ENCODE peak calls at places on chromosomes 13 and 19, in ten cellular contexts. One of them, this sample, is unnamed. For H3K4me1, the result is how much of the 10 kb centered on the place peaks cover.

GRCh38 chr13:98783856-98784478 is 31.5 kb upstream of the SLC15A1 start:
- DNase-seq in aorta: no peak
- DNase-seq in heart right ventricle: no peak
- DNase-seq in cardiac muscle cell: no peak
- DNase-seq in left ventricle myocardium inferior: no peak
- DNase-seq in upper lobe of right lung: no peak
- DNase-seq in MM.1S: no peak
- DNase-seq in CD4-positive, CD25-positive, alpha-beta regulatory T cell: no peak
- DNase-seq in fibroblast of lung: no peak
- DNase-seq in A549: no peak
- DNase-seq in this sample: no peak

GRCh38 chr13:62320129-62320724 is 904.6 kb upstream of the PCDH20 start:
- DNase-seq in left ventricle myocardium inferior: no peak
- DNase-seq in CD4-positive, CD25-positive, alpha-beta regulatory T cell: peak
- DNase-seq in upper lobe of right lung: no peak
- DNase-seq in cardiac muscle cell: peak
- DNase-seq in fibroblast of lung: peak
- DNase-seq in aorta: no peak
- DNase-seq in A549: peak
- DNase-seq in MM.1S: peak
- DNase-seq in heart right ventricle: no peak
- DNase-seq in this sample: no peak

GRCh38 chr13:30479154-30479553 is 13.4 kb upstream of the HMGB1 start:
- DNase-seq in heart right ventricle: no peak
- DNase-seq in aorta: no peak
- DNase-seq in CD4-positive, CD25-positive, alpha-beta regulatory T cell: no peak
- DNase-seq in MM.1S: no peak
- DNase-seq in fibroblast of lung: no peak
- DNase-seq in A549: no peak
- DNase-seq in cardiac muscle cell: no peak
- DNase-seq in upper lobe of right lung: no peak
- DNase-seq in left ventricle myocardium inferior: no peak
- DNase-seq in this sample: no peak

GRCh38 chr13:28659611-28659970 is 661 bp downstream of the POMP start:
- DNase-seq in heart right ventricle: no peak
- DNase-seq in MM.1S: peak
- DNase-seq in left ventricle myocardium inferior: no peak
- DNase-seq in fibroblast of lung: peak
- DNase-seq in aorta: no peak
- DNase-seq in A549: no peak
- DNase-seq in CD4-positive, CD25-positive, alpha-beta regulatory T cell: peak
- DNase-seq in cardiac muscle cell: peak
- DNase-seq in upper lobe of right lung: no peak
- DNase-seq in this sample: no peak

GRCh38 chr13:61204025-61204424 is 211.6 kb downstream of the PCDH20 start:
- DNase-seq in upper lobe of right lung: no peak
- DNase-seq in aorta: no peak
- DNase-seq in CD4-positive, CD25-positive, alpha-beta regulatory T cell: no peak
- DNase-seq in heart right ventricle: no peak
- DNase-seq in left ventricle myocardium inferior: no peak
- DNase-seq in fibroblast of lung: no peak
- DNase-seq in A549: no peak
- DNase-seq in MM.1S: no peak
- DNase-seq in cardiac muscle cell: no peak
- DNase-seq in this sample: no peak

GRCh38 chr13:71517004-71517403 is 350.0 kb downstream of the DACH1 start:
- DNase-seq in aorta: no peak
- DNase-seq in upper lobe of right lung: no peak
- DNase-seq in heart right ventricle: no peak
- DNase-seq in fibroblast of lung: peak
- DNase-seq in MM.1S: no peak
- DNase-seq in CD4-positive, CD25-positive, alpha-beta regulatory T cell: no peak
- DNase-seq in cardiac muscle cell: no peak
- DNase-seq in A549: no peak
- DNase-seq in left ventricle myocardium inferior: no peak
- DNase-seq in this sample: no peak

GRCh38 chr19:32178841-32179410 is 166.5 kb upstream of the ZNF507 start:
- DNase-seq in left ventricle myocardium inferior: no peak
- DNase-seq in heart right ventricle: no peak
- DNase-seq in upper lobe of right lung: no peak
- DNase-seq in fibroblast of lung: no peak
- DNase-seq in cardiac muscle cell: no peak
- DNase-seq in CD4-positive, CD25-positive, alpha-beta regulatory T cell: no peak
- DNase-seq in A549: no peak
- DNase-seq in aorta: no peak
- DNase-seq in MM.1S: no peak
- DNase-seq in this sample: no peak

GRCh38 chr19:46351241-46352041 is 4.6 kb downstream of the PPP5C start:
- DNase-seq in A549: peak
- DNase-seq in heart right ventricle: no peak
- DNase-seq in fibroblast of lung: peak
- DNase-seq in cardiac muscle cell: peak
- DNase-seq in CD4-positive, CD25-positive, alpha-beta regulatory T cell: peak
- DNase-seq in MM.1S: no peak
- DNase-seq in aorta: peak
- DNase-seq in upper lobe of right lung: peak
- DNase-seq in left ventricle myocardium inferior: no peak
- DNase-seq in this sample: peak

GRCh38 chr13:37797606-37798005 is 72.0 kb downstream of the TRPC4 start:
- DNase-seq in A549: no peak
- DNase-seq in CD4-positive, CD25-positive, alpha-beta regulatory T cell: no peak
- DNase-seq in aorta: no peak
- DNase-seq in upper lobe of right lung: no peak
- DNase-seq in heart right ventricle: no peak
- DNase-seq in left ventricle myocardium inferior: no peak
- DNase-seq in fibroblast of lung: peak
- DNase-seq in MM.1S: no peak
- DNase-seq in cardiac muscle cell: no peak
- DNase-seq in this sample: no peak

GRCh38 chr13:61954092-61954491 is 538.4 kb upstream of the PCDH20 start:
- DNase-seq in fibroblast of lung: peak
- DNase-seq in A549: peak
- DNase-seq in upper lobe of right lung: no peak
- DNase-seq in CD4-positive, CD25-positive, alpha-beta regulatory T cell: no peak
- DNase-seq in cardiac muscle cell: peak
- DNase-seq in aorta: no peak
- DNase-seq in left ventricle myocardium inferior: no peak
- DNase-seq in heart right ventricle: no peak
- DNase-seq in MM.1S: no peak
- DNase-seq in this sample: no peak

GRCh38 chr19:8306235-8307054 is 1.7 kb downstream of the CD320 start:
- DNase-seq in A549: no peak
- DNase-seq in CD4-positive, CD25-positive, alpha-beta regulatory T cell: no peak
- DNase-seq in heart right ventricle: peak
- DNase-seq in fibroblast of lung: no peak
- DNase-seq in aorta: peak
- DNase-seq in MM.1S: no peak
- DNase-seq in cardiac muscle cell: no peak
- DNase-seq in left ventricle myocardium inferior: no peak
- DNase-seq in upper lobe of right lung: peak
- DNase-seq in this sample: no peak

GRCh38 chr13:53189162-53189561 is 160.5 kb downstream of the OLFM4 start:
- DNase-seq in CD4-positive, CD25-positive, alpha-beta regulatory T cell: no peak
- DNase-seq in MM.1S: no peak
- DNase-seq in heart right ventricle: no peak
- DNase-seq in A549: no peak
- DNase-seq in upper lobe of right lung: no peak
- DNase-seq in left ventricle myocardium inferior: no peak
- DNase-seq in fibroblast of lung: no peak
- DNase-seq in aorta: no peak
- DNase-seq in cardiac muscle cell: no peak
- DNase-seq in this sample: no peak

GRCh38 chr19:31269425-31270127 is 79.7 kb downstream of the TSHZ3 start:
- DNase-seq in CD4-positive, CD25-positive, alpha-beta regulatory T cell: no peak
- DNase-seq in heart right ventricle: no peak
- DNase-seq in left ventricle myocardium inferior: no peak
- DNase-seq in MM.1S: no peak
- DNase-seq in A549: no peak
- DNase-seq in cardiac muscle cell: no peak
- DNase-seq in fibroblast of lung: peak
- DNase-seq in aorta: no peak
- DNase-seq in upper lobe of right lung: no peak
- DNase-seq in this sample: no peak

DNA sequence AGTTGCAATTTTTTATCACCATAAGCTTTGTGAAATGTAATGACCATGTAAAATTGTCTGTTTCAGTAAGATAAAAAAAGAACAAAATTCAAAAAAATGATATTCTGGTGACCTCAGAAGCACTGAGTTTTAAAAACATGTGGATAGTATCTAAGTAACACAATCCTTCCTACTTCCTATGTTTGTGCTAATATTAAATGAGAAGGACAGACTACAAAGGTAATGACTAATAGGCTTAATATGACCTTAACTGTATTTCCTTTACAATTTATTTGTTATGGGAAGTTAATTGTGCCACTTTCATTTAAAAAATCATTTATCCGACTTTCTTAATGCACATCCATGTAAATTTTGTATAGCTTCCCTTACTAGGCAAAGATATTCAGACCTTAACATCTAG is 1030.4 kb upstream of the ATXN8OS start:
- DNase-seq in aorta: no peak
- DNase-seq in cardiac muscle cell: no peak
- DNase-seq in A549: no peak
- DNase-seq in CD4-positive, CD25-positive, alpha-beta regulatory T cell: no peak
- DNase-seq in left ventricle myocardium inferior: no peak
- DNase-seq in MM.1S: no peak
- DNase-seq in heart right ventricle: no peak
- DNase-seq in upper lobe of right lung: no peak
- DNase-seq in fibroblast of lung: no peak
- DNase-seq in this sample: no peak
- H3K4me1 ChIP-seq in aorta: under half
- H3K4me1 ChIP-seq in cardiac muscle cell: under half
- H3K4me1 ChIP-seq in A549: under half
- H3K4me1 ChIP-seq in CD4-positive, CD25-positive, alpha-beta regulatory T cell: under half
- H3K4me1 ChIP-seq in left ventricle myocardium inferior: under half
- H3K4me1 ChIP-seq in MM.1S: under half
- H3K4me1 ChIP-seq in heart right ventricle: under half
- H3K4me1 ChIP-seq in upper lobe of right lung: under half
- H3K4me1 ChIP-seq in fibroblast of lung: under half
- H3K4me1 ChIP-seq in this sample: under half

DNA sequence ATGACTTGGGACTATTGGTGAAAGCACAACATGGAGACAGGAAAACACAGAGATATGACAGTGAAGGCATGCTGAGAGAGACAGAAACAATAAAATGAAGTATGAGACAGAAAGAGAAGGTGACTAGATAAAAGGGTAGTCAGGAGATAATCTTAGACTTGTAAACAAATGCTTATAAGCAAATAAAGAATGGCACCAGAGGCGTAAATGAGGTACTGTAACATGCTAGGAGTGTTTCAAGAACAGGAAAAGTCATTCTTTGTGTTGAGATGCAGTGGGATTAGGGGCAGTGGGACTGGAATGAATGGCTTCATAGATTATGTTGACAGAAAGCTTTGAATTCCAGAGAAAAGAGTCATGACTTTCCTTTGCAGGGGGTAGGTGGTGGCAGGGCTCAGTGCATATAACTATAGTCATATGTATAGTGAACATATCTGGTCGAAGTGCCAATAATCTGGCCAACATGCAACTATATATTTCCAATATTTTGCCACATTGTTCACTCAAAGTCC is 393.1 kb downstream of the ITGBL1 start:
- DNase-seq in fibroblast of lung: peak
- DNase-seq in upper lobe of right lung: no peak
- DNase-seq in MM.1S: no peak
- DNase-seq in A549: no peak
- DNase-seq in left ventricle myocardium inferior: no peak
- DNase-seq in cardiac muscle cell: no peak
- DNase-seq in aorta: no peak
- DNase-seq in heart right ventricle: no peak
- DNase-seq in CD4-positive, CD25-positive, alpha-beta regulatory T cell: no peak
- DNase-seq in this sample: no peak
- H3K27ac ChIP-seq in fibroblast of lung: no peak
- H3K27ac ChIP-seq in upper lobe of right lung: no peak
- H3K27ac ChIP-seq in MM.1S: no peak
- H3K27ac ChIP-seq in A549: no peak
- H3K27ac ChIP-seq in left ventricle myocardium inferior: no peak
- H3K27ac ChIP-seq in cardiac muscle cell: no peak
- H3K27ac ChIP-seq in aorta: no peak
- H3K27ac ChIP-seq in heart right ventricle: no peak
- H3K27ac ChIP-seq in CD4-positive, CD25-positive, alpha-beta regulatory T cell: no peak
- H3K27ac ChIP-seq in this sample: no peak

GRCh38 chr13:32645854-32646253 is 59.6 kb downstream of the PDS5B start:
- DNase-seq in upper lobe of right lung: no peak
- DNase-seq in heart right ventricle: no peak
- DNase-seq in CD4-positive, CD25-positive, alpha-beta regulatory T cell: peak
- DNase-seq in left ventricle myocardium inferior: no peak
- DNase-seq in aorta: no peak
- DNase-seq in MM.1S: peak
- DNase-seq in A549: no peak
- DNase-seq in fibroblast of lung: peak
- DNase-seq in cardiac muscle cell: no peak
- DNase-seq in this sample: no peak
- H3K4me1 ChIP-seq in upper lobe of right lung: under half
- H3K4me1 ChIP-seq in heart right ventricle: under half
- H3K4me1 ChIP-seq in CD4-positive, CD25-positive, alpha-beta regulatory T cell: under half
- H3K4me1 ChIP-seq in left ventricle myocardium inferior: under half
- H3K4me1 ChIP-seq in aorta: under half
- H3K4me1 ChIP-seq in MM.1S: under half
- H3K4me1 ChIP-seq in A549: under half
- H3K4me1 ChIP-seq in fibroblast of lung: under half
- H3K4me1 ChIP-seq in cardiac muscle cell: under half
- H3K4me1 ChIP-seq in this sample: under half

GRCh38 chr13:110410000-110410399 is 102.9 kb downstream of the COL4A2 start:
- DNase-seq in CD4-positive, CD25-positive, alpha-beta regulatory T cell: no peak
- DNase-seq in A549: no peak
- DNase-seq in fibroblast of lung: no peak
- DNase-seq in MM.1S: no peak
- DNase-seq in aorta: peak
- DNase-seq in heart right ventricle: no peak
- DNase-seq in left ventricle myocardium inferior: no peak
- DNase-seq in cardiac muscle cell: no peak
- DNase-seq in upper lobe of right lung: no peak
- DNase-seq in this sample: no peak

GRCh38 chr13:110411316-110412105 is 104.4 kb downstream of the COL4A2 start:
- DNase-seq in A549: no peak
- DNase-seq in upper lobe of right lung: no peak
- DNase-seq in cardiac muscle cell: no peak
- DNase-seq in left ventricle myocardium inferior: no peak
- DNase-seq in aorta: no peak
- DNase-seq in MM.1S: no peak
- DNase-seq in fibroblast of lung: no peak
- DNase-seq in CD4-positive, CD25-positive, alpha-beta regulatory T cell: no peak
- DNase-seq in heart right ventricle: no peak
- DNase-seq in this sample: no peak

GRCh38 chr13:110408286-110408685 is 101.2 kb downstream of the COL4A2 start:
- DNase-seq in A549: no peak
- DNase-seq in heart right ventricle: no peak
- DNase-seq in cardiac muscle cell: no peak
- DNase-seq in MM.1S: no peak
- DNase-seq in left ventricle myocardium inferior: no peak
- DNase-seq in fibroblast of lung: peak
- DNase-seq in upper lobe of right lung: no peak
- DNase-seq in aorta: peak
- DNase-seq in CD4-positive, CD25-positive, alpha-beta regulatory T cell: no peak
- DNase-seq in this sample: no peak

GRCh38 chr13:110410906-110411305 is 103.8 kb downstream of the COL4A2 start:
- DNase-seq in heart right ventricle: peak
- DNase-seq in CD4-positive, CD25-positive, alpha-beta regulatory T cell: no peak
- DNase-seq in A549: no peak
- DNase-seq in fibroblast of lung: no peak
- DNase-seq in aorta: peak
- DNase-seq in MM.1S: no peak
- DNase-seq in left ventricle myocardium inferior: no peak
- DNase-seq in upper lobe of right lung: no peak
- DNase-seq in cardiac muscle cell: no peak
- DNase-seq in this sample: no peak

GRCh38 chr13:110409581-110409992 is 102.5 kb downstream of the COL4A2 start:
- DNase-seq in upper lobe of right lung: no peak
- DNase-seq in heart right ventricle: peak
- DNase-seq in MM.1S: no peak
- DNase-seq in CD4-positive, CD25-positive, alpha-beta regulatory T cell: no peak
- DNase-seq in A549: no peak
- DNase-seq in left ventricle myocardium inferior: no peak
- DNase-seq in aorta: peak
- DNase-seq in fibroblast of lung: peak
- DNase-seq in cardiac muscle cell: peak
- DNase-seq in this sample: no peak
- H3K27ac ChIP-seq in upper lobe of right lung: peak
- H3K27ac ChIP-seq in heart right ventricle: peak
- H3K27ac ChIP-seq in MM.1S: no peak
- H3K27ac ChIP-seq in CD4-positive, CD25-positive, alpha-beta regulatory T cell: no peak
- H3K27ac ChIP-seq in A549: no peak
- H3K27ac ChIP-seq in left ventricle myocardium inferior: peak
- H3K27ac ChIP-seq in aorta: peak
- H3K27ac ChIP-seq in fibroblast of lung: peak
- H3K27ac ChIP-seq in cardiac muscle cell: no peak
- H3K27ac ChIP-seq in this sample: peak